ENCODE peak calls at places on chromosomes 11 and 22, in four cellular contexts. One of them, this sample, is unnamed.

GRCh38 chr11:64852804-64853520 is 8.5 kb upstream of the CDC42BPG start:
- DNase-seq in A549: no peak
- DNase-seq in uterus: no peak
- DNase-seq in fibroblast of mammary gland: no peak
- DNase-seq in this sample: no peak

GRCh38 chr22:47203554-47203991 is 441.1 kb downstream of the TBC1D22A start:
- DNase-seq in A549: no peak
- DNase-seq in uterus: no peak
- DNase-seq in fibroblast of mammary gland: no peak
- DNase-seq in this sample: no peak

GRCh38 chr11:130146797-130147196 is 12.8 kb upstream of the ST14 start:
- DNase-seq in A549: no peak
- DNase-seq in uterus: no peak
- DNase-seq in fibroblast of mammary gland: no peak
- DNase-seq in this sample: no peak

GRCh38 chr11:74926304-74927030 is 22.4 kb downstream of the XRRA1 start:
- DNase-seq in A549: no peak
- DNase-seq in uterus: no peak
- DNase-seq in fibroblast of mammary gland: peak
- DNase-seq in this sample: peak

GRCh38 chr11:28535677-28536076 is 427.5 kb downstream of the METTL15 start:
- DNase-seq in A549: no peak
- DNase-seq in uterus: no peak
- DNase-seq in fibroblast of mammary gland: no peak
- DNase-seq in this sample: no peak

GRCh38 chr11:100791103-100791502 is 104.0 kb downstream of the ARHGAP42 start:
- DNase-seq in A549: no peak
- DNase-seq in uterus: no peak
- DNase-seq in fibroblast of mammary gland: no peak
- DNase-seq in this sample: no peak

GRCh38 chr11:121249039-121249663 is 43.4 kb upstream of the SC5D start:
- DNase-seq in A549: peak
- DNase-seq in uterus: no peak
- DNase-seq in fibroblast of mammary gland: peak
- DNase-seq in this sample: no peak

GRCh38 chr11:35247428-35247827 is 108.5 kb downstream of the CD44 start:
- DNase-seq in A549: no peak
- DNase-seq in uterus: no peak
- DNase-seq in fibroblast of mammary gland: no peak
- DNase-seq in this sample: no peak

GRCh38 chr11:134537296-134537695 is 125.3 kb upstream of the B3GAT1 start:
- DNase-seq in A549: no peak
- DNase-seq in uterus: no peak
- DNase-seq in fibroblast of mammary gland: no peak
- DNase-seq in this sample: no peak

GRCh38 chr11:5423131-5423530 is 1.2 kb downstream of the OR51Q1 start:
- DNase-seq in A549: no peak
- DNase-seq in uterus: no peak
- DNase-seq in fibroblast of mammary gland: no peak
- DNase-seq in this sample: no peak

GRCh38 chr22:45208993-45209838 is 31.5 kb downstream of the KIAA0930 start:
- DNase-seq in A549: peak
- DNase-seq in uterus: no peak
- DNase-seq in fibroblast of mammary gland: peak
- DNase-seq in this sample: peak

GRCh38 chr11:45485070-45485716 is 180.2 kb downstream of the CHST1 start:
- DNase-seq in A549: no peak
- DNase-seq in uterus: no peak
- DNase-seq in fibroblast of mammary gland: no peak
- DNase-seq in this sample: no peak

GRCh38 chr11:12390687-12391110 is 13.3 kb downstream of the PARVA start:
- DNase-seq in A549: no peak
- DNase-seq in uterus: no peak
- DNase-seq in fibroblast of mammary gland: no peak
- DNase-seq in this sample: no peak

GRCh38 chr11:68014157-68014965 is 4.2 kb downstream of the ALDH3B1 start:
- DNase-seq in A549: peak
- DNase-seq in uterus: peak
- DNase-seq in fibroblast of mammary gland: peak
- DNase-seq in this sample: no peak

GRCh38 chr11:45607995-45608394 is 57.4 kb downstream of the CHST1 start:
- DNase-seq in A549: no peak
- DNase-seq in uterus: no peak
- DNase-seq in fibroblast of mammary gland: peak
- DNase-seq in this sample: no peak

GRCh38 chr11:102117472-102118113 is 7.3 kb downstream of the YAP1 start:
- DNase-seq in A549: no peak
- DNase-seq in uterus: no peak
- DNase-seq in fibroblast of mammary gland: no peak
- DNase-seq in this sample: no peak

GRCh38 chr11:75371930-75372876 is 20.7 kb upstream of the ARRB1 start:
- DNase-seq in A549: peak
- DNase-seq in uterus: no peak
- DNase-seq in fibroblast of mammary gland: peak
- DNase-seq in this sample: no peak

GRCh38 chr22:22167791-22168189 is 76.8 kb upstream of the VPREB1 start:
- DNase-seq in A549: no peak
- DNase-seq in uterus: no peak
- DNase-seq in fibroblast of mammary gland: no peak
- DNase-seq in this sample: no peak

GRCh38 chr22:38549106-38549884 is 20.7 kb downstream of the DMC1 start:
- DNase-seq in A549: no peak
- DNase-seq in uterus: no peak
- DNase-seq in fibroblast of mammary gland: no peak
- DNase-seq in this sample: no peak

GRCh38 chr11:111540921-111541208 is 345 bp downstream of the LAYN start:
- DNase-seq in A549: no peak
- DNase-seq in uterus: no peak
- DNase-seq in fibroblast of mammary gland: no peak
- DNase-seq in this sample: no peak
- H3K4me3 ChIP-seq in A549: peak
- H3K4me3 ChIP-seq in uterus: peak
- H3K4me3 ChIP-seq in fibroblast of mammary gland: peak
- H3K4me3 ChIP-seq in this sample: peak

DNA sequence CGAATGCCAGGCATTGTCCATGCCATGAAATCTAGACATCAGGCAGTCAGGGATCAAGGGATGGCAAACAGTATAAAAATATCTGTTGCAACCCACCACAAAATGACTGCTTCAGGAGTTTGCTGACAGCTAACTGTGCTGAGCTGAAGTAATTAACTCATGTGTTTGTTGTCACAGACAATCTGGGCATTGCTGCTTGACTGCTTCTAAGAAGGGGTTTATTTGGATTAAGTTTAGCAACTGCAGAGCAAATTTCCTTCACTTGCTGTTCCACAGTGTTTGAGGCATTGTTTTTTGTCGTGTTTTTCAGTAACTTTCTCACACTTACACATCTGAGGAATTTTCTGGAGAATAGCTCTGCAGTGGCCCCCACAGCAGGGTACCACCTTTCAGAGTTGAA is 30.4 kb downstream of the BSX start:
- DNase-seq in A549: no peak
- DNase-seq in uterus: no peak
- DNase-seq in fibroblast of mammary gland: no peak
- DNase-seq in this sample: no peak
- TF ChIP-seq CTCF in A549: no peak
- TF ChIP-seq CTCF in uterus: no peak
- TF ChIP-seq CTCF in fibroblast of mammary gland: no peak
- TF ChIP-seq CTCF in this sample: no peak

GRCh38 chr22:44025171-44026065 is 1.3 kb downstream of the PARVB start:
- DNase-seq in A549: no peak
- DNase-seq in uterus: no peak
- DNase-seq in fibroblast of mammary gland: no peak
- DNase-seq in this sample: no peak

GRCh38 chr22:44024288-44024908 is at the start of gene PARVB:
- DNase-seq in A549: peak
- DNase-seq in uterus: peak
- DNase-seq in fibroblast of mammary gland: no peak
- DNase-seq in this sample: no peak

GRCh38 chr22:44026630-44027511 is 2.8 kb downstream of the PARVB start:
- DNase-seq in A549: no peak
- DNase-seq in uterus: peak
- DNase-seq in fibroblast of mammary gland: peak
- DNase-seq in this sample: no peak

GRCh38 chr22:44028091-44028490 is 4.0 kb downstream of the PARVB start:
- DNase-seq in A549: no peak
- DNase-seq in uterus: no peak
- DNase-seq in fibroblast of mammary gland: no peak
- DNase-seq in this sample: no peak

DNA sequence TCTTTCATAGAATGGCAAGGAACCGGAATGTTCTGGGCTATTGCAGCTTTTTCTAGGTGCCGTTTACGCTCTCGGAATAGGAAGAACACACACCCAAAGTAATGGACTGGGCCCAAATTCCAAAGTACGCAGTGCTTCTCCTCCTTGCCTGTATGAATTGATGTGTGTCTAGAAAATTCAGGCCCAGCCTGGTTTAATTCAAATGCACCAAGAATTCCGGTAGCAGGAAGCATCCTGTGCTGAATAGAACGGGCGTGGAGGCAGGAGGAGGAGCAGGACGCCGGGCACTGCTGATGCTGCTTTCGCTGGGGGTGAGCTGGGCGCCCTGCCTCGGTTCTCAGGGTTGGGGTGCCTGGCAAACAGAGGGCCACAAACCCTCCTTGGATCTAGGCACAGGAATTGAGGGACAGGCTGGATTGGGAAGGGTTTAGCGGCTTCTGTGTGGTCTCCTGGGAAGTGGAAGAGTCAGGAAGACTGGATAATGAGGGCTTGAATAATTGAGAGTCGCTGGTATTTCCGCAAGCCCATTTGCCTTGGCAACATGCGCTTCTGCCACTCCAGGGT is 2.0 kb downstream of the PARVB start:
- DNase-seq in A549: no peak
- DNase-seq in uterus: no peak
- DNase-seq in fibroblast of mammary gland: no peak
- DNase-seq in this sample: no peak
- H3K4me3 ChIP-seq in A549: no peak
- H3K4me3 ChIP-seq in uterus: no peak
- H3K4me3 ChIP-seq in fibroblast of mammary gland: no peak
- H3K4me3 ChIP-seq in this sample: no peak

GRCh38 chr11:58742981-58743880 is 11.5 kb upstream of the GLYAT start:
- DNase-seq in A549: peak
- DNase-seq in uterus: no peak
- DNase-seq in fibroblast of mammary gland: no peak
- DNase-seq in this sample: no peak
- TF ChIP-seq CTCF in A549: no peak
- TF ChIP-seq CTCF in uterus: no peak
- TF ChIP-seq CTCF in fibroblast of mammary gland: peak
- TF ChIP-seq CTCF in this sample: peak

DNA sequence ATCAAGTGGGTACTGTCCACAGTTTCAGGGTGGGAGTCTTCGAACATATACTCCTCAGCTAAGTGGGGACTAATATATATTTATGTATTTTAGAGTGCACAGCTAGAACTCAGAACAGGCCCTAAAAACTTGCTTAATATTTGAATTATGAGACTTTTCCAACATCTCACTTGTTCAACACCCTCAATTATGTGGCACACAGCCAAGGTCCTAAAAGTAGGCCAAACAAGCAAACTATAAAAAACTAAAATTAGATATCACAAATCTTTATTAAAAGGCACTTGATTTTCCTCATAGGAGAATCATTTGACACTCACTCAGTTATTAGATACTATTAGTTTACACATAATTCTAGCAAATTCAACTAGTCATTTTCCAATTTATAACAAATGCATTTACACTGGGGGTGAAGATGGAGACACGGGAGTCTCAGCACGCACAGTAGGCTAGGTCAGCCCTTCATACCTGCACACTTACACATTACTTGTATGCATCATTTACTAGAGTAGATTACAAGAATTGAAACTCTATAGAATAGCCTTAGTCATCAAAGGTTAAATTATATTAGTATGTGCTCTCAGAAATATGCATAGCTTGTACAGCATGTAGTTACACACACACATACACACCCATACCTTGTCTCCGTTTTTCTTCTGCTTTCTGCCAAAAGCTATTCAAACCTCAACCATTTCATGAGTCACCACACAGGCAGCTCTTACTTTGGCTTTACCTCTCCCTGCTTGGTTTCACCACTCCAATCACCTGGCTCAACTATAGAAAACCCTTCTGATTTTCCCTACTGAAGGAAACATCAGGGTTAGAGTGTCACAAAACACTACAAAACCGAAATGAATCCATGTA is 171.5 kb downstream of the SBF2 start:
- DNase-seq in A549: peak
- DNase-seq in uterus: no peak
- DNase-seq in fibroblast of mammary gland: peak
- DNase-seq in this sample: no peak
- H3K4me3 ChIP-seq in A549: no peak
- H3K4me3 ChIP-seq in uterus: no peak
- H3K4me3 ChIP-seq in fibroblast of mammary gland: no peak
- H3K4me3 ChIP-seq in this sample: no peak

GRCh38 chr11:73372371-73372993 is 3.7 kb upstream of the RELT start:
- DNase-seq in A549: peak
- DNase-seq in uterus: no peak
- DNase-seq in fibroblast of mammary gland: no peak
- DNase-seq in this sample: no peak
- TF ChIP-seq CTCF in A549: no peak
- TF ChIP-seq CTCF in uterus: no peak
- TF ChIP-seq CTCF in fibroblast of mammary gland: peak
- TF ChIP-seq CTCF in this sample: peak

GRCh38 chr22:30399718-30400117 is 2.9 kb downstream of the SEC14L2 start:
- DNase-seq in A549: no peak
- DNase-seq in uterus: no peak
- DNase-seq in fibroblast of mammary gland: no peak
- DNase-seq in this sample: no peak

GRCh38 chr22:30396871-30397655 is at the start of gene SEC14L2:
- DNase-seq in A549: peak
- DNase-seq in uterus: peak
- DNase-seq in fibroblast of mammary gland: peak
- DNase-seq in this sample: no peak

GRCh38 chr22:30400159-30400558 is 3.3 kb downstream of the SEC14L2 start:
- DNase-seq in A549: no peak
- DNase-seq in uterus: no peak
- DNase-seq in fibroblast of mammary gland: no peak
- DNase-seq in this sample: no peak

GRCh38 chr22:30397656-30398635 is 1.1 kb downstream of the SEC14L2 start:
- DNase-seq in A549: no peak
- DNase-seq in uterus: no peak
- DNase-seq in fibroblast of mammary gland: no peak
- DNase-seq in this sample: no peak

GRCh38 chr22:30398685-30399680 is 2.2 kb downstream of the SEC14L2 start:
- DNase-seq in A549: no peak
- DNase-seq in uterus: no peak
- DNase-seq in fibroblast of mammary gland: peak
- DNase-seq in this sample: no peak
- H3K4me3 ChIP-seq in A549: no peak
- H3K4me3 ChIP-seq in uterus: no peak
- H3K4me3 ChIP-seq in fibroblast of mammary gland: peak
- H3K4me3 ChIP-seq in this sample: no peak